ENCODE peak calls at places on chromosomes 6 and 20, in five cellular contexts. M is ovary, G is HCT116, D is uterus, W is heart left ventricle. S is an unnamed sample.
A peak's percentile ranks its signal among the peaks of the same experiment; 100 is the strongest.

GRCh38 chr6:2900821-2901644 is 2.1 kb downstream of the SERPINB9 start:
- DNase-seq in G (no peak), W (peak; percentile 51), M (no peak), D (peak; percentile 63), S (no peak)

GRCh38 chr6:68226460-68226859 is 408.6 kb upstream of the ADGRB3 start:
- DNase-seq in D (no peak), M (no peak), G (no peak), W (no peak), S (no peak)

GRCh38 chr6:137816133-137816579 is 50.9 kb upstream of the TNFAIP3 start:
- DNase-seq in G (no peak), D (no peak), M (no peak), W (no peak), S (no peak)

GRCh38 chr6:63689421-63689820 is 53.8 kb downstream of the PHF3 start:
- DNase-seq in W (no peak), M (no peak), G (no peak), D (no peak), S (no peak)

GRCh38 chr6:81713205-81713604 is 39.3 kb downstream of the TENT5A start:
- DNase-seq in W (no peak), M (no peak), G (no peak), D (no peak), S (no peak)

GRCh38 chr20:25309395-25310267 is 61.7 kb downstream of the PYGB start:
- DNase-seq in M (peak; percentile 35), W (no peak), D (peak; percentile 58), G (peak; percentile 65), S (no peak)

GRCh38 chr20:44211177-44212039 is 837 bp upstream of the OSER1 start:
- DNase-seq in D (no peak), G (no peak), W (no peak), M (no peak), S (no peak)

GRCh38 chr6:80767808-80768207 is 661.3 kb downstream of the BCKDHB start:
- DNase-seq in M (no peak), G (peak; percentile 23), W (peak; percentile 53), D (peak; percentile 29), S (peak; percentile 18)

GRCh38 chr20:37389844-37390275 is 43.9 kb downstream of the SRC start:
- DNase-seq in D (no peak), M (no peak), W (no peak), G (no peak), S (no peak)

GRCh38 chr6:69884231-69884630 is 17.9 kb downstream of the COL19A1 start:
- DNase-seq in M (no peak), W (no peak), G (no peak), D (no peak), S (no peak)
- H3K4me1 ChIP-seq in M (no peaks in the 10 kb centered on the region), W (no peaks in the 10 kb centered on the region), G (no peaks in the 10 kb centered on the region), D (no peaks in the 10 kb centered on the region), S (no peaks in the 10 kb centered on the region)

DNA sequence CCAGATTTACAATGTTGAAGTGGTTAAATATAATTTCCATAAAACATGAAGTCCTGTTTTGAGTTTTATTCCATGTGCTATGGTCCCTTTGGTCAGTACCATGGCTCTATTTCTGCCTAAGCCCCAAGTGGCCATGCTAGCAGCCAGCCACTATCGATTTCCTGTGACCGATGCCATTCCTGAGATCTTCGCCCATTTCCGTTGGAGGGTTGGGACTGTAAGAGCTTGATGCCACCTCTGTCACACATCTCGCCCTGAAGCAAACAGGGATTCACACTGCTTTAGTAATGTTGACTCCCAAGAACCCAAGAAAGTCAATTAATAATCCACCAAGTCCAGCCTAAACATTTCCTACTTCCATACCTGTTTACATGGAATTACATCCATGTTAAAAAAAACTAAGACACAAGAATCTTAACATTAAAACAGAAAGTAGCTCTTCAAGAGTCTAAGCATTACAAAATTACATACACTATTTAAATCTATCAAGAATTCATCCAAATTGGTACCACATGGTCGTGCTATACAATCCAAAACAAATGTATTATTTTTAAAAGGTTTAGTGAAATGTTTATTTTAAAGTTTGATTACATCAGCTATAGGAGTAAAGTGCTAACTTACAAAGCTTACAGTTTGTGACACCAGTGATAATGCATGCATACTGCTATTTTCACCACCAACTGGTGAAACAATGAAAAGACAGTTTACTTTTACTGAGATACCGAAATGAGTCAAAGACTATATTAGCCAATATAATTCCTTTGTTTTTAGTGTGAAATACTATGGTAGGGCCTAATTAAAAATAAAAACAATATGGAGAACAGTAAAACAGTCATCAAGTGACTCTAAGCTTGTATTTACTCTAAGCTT is 2.5 kb downstream of the RBM39 start:
- DNase-seq in M (no peak), G (no peak), D (no peak), W (no peak), S (no peak)
- TF ChIP-seq POLR2A in M (no peak), G (no peak), D (no peak), W (no peak), S (no peak)

DNA sequence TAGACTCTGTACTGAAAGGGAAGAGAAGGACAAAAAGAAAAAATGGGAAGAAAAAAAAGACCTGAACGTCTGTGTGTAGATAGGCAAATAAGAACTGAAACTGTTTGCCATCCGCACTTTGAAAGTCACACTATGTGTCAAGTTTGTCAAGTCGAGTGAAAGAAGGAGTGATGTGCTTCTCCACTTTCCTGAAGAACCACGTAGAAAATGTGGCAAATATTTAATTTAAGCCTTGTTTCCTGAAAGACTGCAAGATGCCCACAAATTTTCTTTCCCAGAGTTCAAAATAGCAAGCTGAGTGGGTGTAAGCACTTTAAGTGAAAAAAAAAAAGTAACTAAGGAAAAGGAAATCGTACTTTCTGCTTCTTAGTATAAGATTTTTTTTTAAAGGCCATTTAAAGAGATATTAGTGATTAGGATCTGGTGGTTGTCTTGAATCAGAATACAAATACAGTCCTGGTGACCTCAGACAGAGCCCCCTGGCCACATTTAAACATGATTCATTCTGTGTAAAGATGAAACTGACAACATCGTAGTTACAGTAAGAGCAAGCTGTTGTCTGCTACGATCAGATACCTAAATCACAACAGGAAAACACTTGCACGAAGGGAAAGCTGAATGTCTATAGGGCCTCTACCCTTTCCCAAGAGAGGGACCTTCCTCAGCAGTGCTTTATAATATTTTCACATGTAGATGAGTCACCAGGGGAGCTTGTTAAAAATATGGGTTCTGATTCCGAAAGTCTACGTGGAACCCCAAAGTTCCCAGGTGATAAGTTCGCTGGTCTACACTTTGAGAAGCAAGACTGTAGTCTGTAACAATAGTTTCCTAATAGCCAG is 102.3 kb downstream of the HIVEP2 start:
- DNase-seq in M (no peak), G (no peak), D (no peak), W (no peak), S (no peak)
- H3K27ac ChIP-seq in M (no peak overlapping the region), G (no peak overlapping the region), D (peak overlapping the region; percentile 56), W (peak overlapping the region; percentile 51), S (peak overlapping the region; percentile 70)

GRCh38 chr6:143614270-143614669 is 63.5 kb upstream of the PHACTR2 start:
- DNase-seq in G (no peak), D (no peak), M (no peak), W (no peak), S (no peak)
- H3K4me1 ChIP-seq in G (no peaks in the 10 kb centered on the region), D (no peaks in the 10 kb centered on the region), M (no peaks in the 10 kb centered on the region), W (peaks cover 7% of the 10 kb centered on the region), S (no peaks in the 10 kb centered on the region)

DNA sequence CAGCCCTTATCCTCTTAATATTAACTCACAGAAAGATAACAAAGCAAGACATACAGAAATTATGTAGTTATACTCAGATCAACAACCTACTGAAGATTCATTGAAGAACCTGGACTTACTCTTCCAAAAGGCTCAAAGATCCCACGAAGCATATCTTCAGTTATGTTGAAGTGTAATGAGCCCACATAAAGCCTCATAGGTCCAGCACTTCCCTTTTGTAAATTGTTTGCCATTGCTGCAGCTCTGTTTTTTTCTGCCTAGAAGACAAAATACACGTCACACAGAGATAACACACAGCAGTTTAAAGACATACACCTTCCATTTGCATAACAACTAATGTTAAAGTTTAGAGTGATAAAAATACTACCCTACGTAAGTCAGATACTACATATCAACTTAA is 20.4 kb downstream of the RBM39 start:
- DNase-seq in W (no peak), G (no peak), M (no peak), D (no peak), S (no peak)
- TF ChIP-seq POLR2A in W (no peak), G (no peak), M (no peak), D (no peak), S (no peak)

DNA sequence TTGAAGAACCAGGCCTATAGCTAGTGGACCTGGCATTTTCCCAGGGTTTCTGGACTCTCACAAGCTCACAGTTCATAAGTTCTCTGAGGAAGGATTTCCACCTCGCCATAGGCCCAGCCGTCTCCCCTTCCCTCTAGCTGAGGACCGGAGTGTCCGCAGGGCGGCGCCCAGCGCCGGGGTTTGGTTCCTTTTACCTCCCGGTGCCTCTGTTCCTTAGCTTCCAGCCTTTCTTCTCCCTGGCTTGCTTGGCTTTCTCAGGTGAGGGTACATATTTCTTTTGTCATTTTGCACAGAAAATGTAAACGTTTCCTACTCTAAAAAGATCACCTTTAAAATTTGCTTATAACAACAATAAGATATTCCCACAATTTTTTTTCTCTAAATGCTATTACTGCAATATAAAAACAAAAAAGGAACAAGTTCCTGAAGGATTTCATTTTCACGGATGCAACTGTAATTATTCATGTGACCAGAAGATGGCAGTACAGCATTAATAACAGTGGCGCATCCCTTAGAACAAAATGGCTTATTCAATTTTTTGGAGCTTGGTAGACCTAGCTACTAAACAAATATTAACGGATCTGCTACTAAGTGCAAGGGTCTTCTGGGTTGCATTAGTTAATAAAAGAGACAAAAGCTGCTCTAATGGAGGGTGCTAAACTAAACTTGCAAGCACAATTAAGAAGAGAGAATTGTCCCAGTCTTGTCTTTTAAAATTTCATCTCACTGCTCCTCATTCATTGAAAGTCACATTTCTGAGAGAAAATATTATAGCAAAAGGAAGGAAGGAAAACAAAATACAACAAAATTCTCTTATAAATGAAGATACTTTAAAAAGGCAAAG is 172.9 kb downstream of the ADGRG6 start:
- DNase-seq in D (no peak), W (no peak), M (no peak), G (peak; percentile 77), S (no peak)
- H3K27ac ChIP-seq in D (no peak overlapping the region), W (no peak overlapping the region), M (no peak overlapping the region), G (peak overlapping the region; percentile 10), S (no peak overlapping the region)

DNA sequence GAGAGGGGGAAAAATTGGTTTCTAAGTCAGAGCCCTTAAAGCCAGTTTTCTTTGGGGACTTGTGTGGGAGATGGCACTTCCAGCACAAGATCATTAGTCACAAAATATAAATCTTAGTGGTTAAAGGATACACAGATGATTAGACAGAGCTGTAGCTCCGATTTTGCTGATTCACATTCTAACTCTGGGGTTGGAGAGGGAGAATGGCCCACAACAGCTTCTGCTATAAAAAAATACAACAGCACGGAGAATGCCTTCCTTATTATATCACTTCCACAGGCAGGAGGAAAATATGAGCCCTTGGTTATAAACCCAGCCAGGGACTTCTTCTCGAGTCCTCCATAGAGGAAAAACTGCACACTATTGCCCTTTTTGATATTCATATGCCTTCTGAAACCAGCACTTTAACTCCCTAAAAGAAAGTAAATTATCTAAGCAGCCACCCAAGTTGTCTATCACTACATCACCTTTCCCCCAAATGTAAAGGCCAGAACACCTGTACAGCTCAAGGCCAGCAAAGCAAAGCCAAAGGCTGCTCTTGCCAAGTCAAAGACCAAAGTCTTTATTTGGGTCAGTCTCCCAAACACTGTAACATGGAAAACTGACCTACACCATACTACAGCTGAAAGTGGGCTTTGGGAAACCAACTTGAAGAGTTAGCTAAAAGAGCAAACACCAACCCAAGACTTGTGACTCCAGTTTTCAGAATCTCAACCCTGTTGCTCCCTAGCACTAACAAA is 10.4 kb downstream of the MRPL14 start:
- DNase-seq in M (no peak), G (no peak), D (no peak), W (no peak), S (no peak)
- H3K4me1 ChIP-seq in M (peaks cover 4% of the 10 kb centered on the region), G (no peaks in the 10 kb centered on the region), D (peaks cover 16% of the 10 kb centered on the region), W (peaks cover 42% of the 10 kb centered on the region), S (no peaks in the 10 kb centered on the region)

GRCh38 chr6:158645064-158646022 is 800 bp upstream of the DYNLT1 start:
- DNase-seq in G (no peak), W (no peak), M (no peak), D (no peak), S (no peak)
- TF ChIP-seq POLR2A in G (no peak), W (no peak), M (no peak), D (no peak), S (no peak)